ENCODE peak calls at places on chromosomes 7 and 10, in nine cellular contexts. R is naive thymus-derived CD8-positive, alpha-beta T cell; I is iPS-NIHi11; C is ELF-1; A is AG04450; P is NCI-H2029; X is Ammon's horn; J is skeletal muscle cell; M is IMR-90. H is an unnamed sample.
A peak's percentile ranks its signal among the peaks of the same experiment; 100 is the strongest.

GRCh38 chr10:49081532-49082275 is 33.6 kb downstream of the VSTM4 start:
- DNase-seq in R (no peak), I (peak; percentile 36), C (peak; percentile 17), A (no peak), P (no peak), X (no peak), J (no peak), M (peak; percentile 15), H (no peak)

GRCh38 chr7:118902600-118902999 is 678.1 kb downstream of the ANKRD7 start:
- DNase-seq in R (no peak), I (no peak), C (no peak), A (no peak), P (no peak), X (no peak), J (no peak), M (no peak), H (no peak)

GRCh38 chr10:114487815-114488536 is 83.7 kb upstream of the AFAP1L2 start:
- DNase-seq in R (no peak), I (no peak), C (no peak), A (no peak), P (no peak), X (no peak), J (no peak), M (peak; percentile 45), H (no peak)

GRCh38 chr7:54877683-54878082 is 118.7 kb upstream of the SEC61G start:
- DNase-seq in R (no peak), I (no peak), C (peak; percentile 53), A (no peak), P (no peak), X (no peak), J (no peak), M (no peak), H (peak; percentile 25)

GRCh38 chr10:89074120-89074519 is 83.5 kb downstream of the FAS start:
- DNase-seq in R (no peak), I (no peak), C (no peak), A (no peak), P (no peak), X (no peak), J (no peak), M (no peak), H (no peak)

GRCh38 chr10:47380341-47381215 is 3.5 kb downstream of the ZNF488 start:
- DNase-seq in R (no peak), I (no peak), C (no peak), A (no peak), P (no peak), X (no peak), J (no peak), M (no peak), H (no peak)

GRCh38 chr10:75592014-75592842 is 160.8 kb downstream of the LRMDA start:
- DNase-seq in R (no peak), I (no peak), C (no peak), A (no peak), P (no peak), X (no peak), J (no peak), M (no peak), H (no peak)

GRCh38 chr10:52213511-52213831 is 100.6 kb upstream of the DKK1 start:
- DNase-seq in R (no peak), I (peak; percentile 32), C (peak; percentile 55), A (no peak), P (no peak), X (no peak), J (peak; percentile 56), M (peak; percentile 75), H (peak; percentile 79)

GRCh38 chr7:49670991-49671390 is 102.4 kb upstream of the VWC2 start:
- DNase-seq in R (no peak), I (no peak), C (no peak), A (no peak), P (no peak), X (no peak), J (no peak), M (no peak), H (peak; percentile 61)

GRCh38 chr7:110839866-110840265 is 251.1 kb upstream of the LRRN3 start:
- DNase-seq in R (no peak), I (peak; percentile 18), C (peak; percentile 37), A (peak; percentile 32), P (peak; percentile 62), X (peak; percentile 23), J (no peak), M (peak; percentile 64), H (peak; percentile 39)

GRCh38 chr10:111725035-111725434 is 458.5 kb downstream of the GPAM start:
- DNase-seq in R (no peak), I (peak; percentile 31), C (no peak), A (no peak), P (no peak), X (no peak), J (no peak), M (no peak), H (no peak)

GRCh38 chr7:22694597-22695207 is 32.3 kb upstream of the IL6 start:
- DNase-seq in R (no peak), I (no peak), C (no peak), A (no peak), P (no peak), X (no peak), J (no peak), M (no peak), H (no peak)

GRCh38 chr10:59684006-59684405 is 25.6 kb downstream of the SLC16A9 start:
- DNase-seq in R (no peak), I (no peak), C (no peak), A (no peak), P (no peak), X (no peak), J (no peak), M (no peak), H (no peak)

GRCh38 chr7:7221602-7222038 is 39.3 kb downstream of the C1GALT1 start:
- DNase-seq in R (no peak), I (no peak), C (peak; percentile 74), A (peak; percentile 41), P (no peak), X (no peak), J (peak; percentile 39), M (peak; percentile 75), H (peak; percentile 77)

GRCh38 chr10:103581499-103581898 is 88.0 kb downstream of the NEURL1 start:
- DNase-seq in R (no peak), I (no peak), C (no peak), A (no peak), P (no peak), X (no peak), J (no peak), M (no peak), H (no peak)

GRCh38 chr10:71722849-71723248 is 3.3 kb upstream of the C10orf105 start:
- DNase-seq in R (no peak), I (no peak), C (no peak), A (no peak), P (no peak), X (no peak), J (no peak), M (no peak), H (no peak)

GRCh38 chr7:111763221-111763791 is 201.0 kb upstream of the IMMP2L start:
- DNase-seq in R (no peak), I (peak; percentile 51), C (peak; percentile 31), A (peak; percentile 32), P (peak; percentile 17), X (no peak), J (no peak), M (peak; percentile 71), H (peak; percentile 19)

GRCh38 chr7:138665249-138665648 is 35.9 kb downstream of the SVOPL start:
- DNase-seq in R (no peak), I (no peak), C (no peak), A (no peak), P (no peak), X (no peak), J (no peak), M (no peak), H (no peak)

GRCh38 chr7:47211467-47212121 is 370.3 kb downstream of the TNS3 start:
- DNase-seq in R (no peak), I (peak; percentile 29), C (peak; percentile 79), A (no peak), P (no peak), X (no peak), J (no peak), M (no peak), H (no peak)

GRCh38 chr7:112449353-112449752 is 907 bp upstream of the IFRD1 start:
- DNase-seq in R (no peak), I (no peak), C (no peak), A (no peak), P (peak; percentile 45), X (no peak), J (no peak), M (peak; percentile 47), H (peak; percentile 76)

H was measured in HT1080.